ENCODE peak calls at places on chromosomes 4 and X, in seven cellular contexts. H is A549, S is HepG2, O is tibial nerve, B is suprapubic skin, A is stomach, C is ovary. K is an unnamed sample.

GRCh38 chrX:17787557-17787956 is 50.3 kb downstream of the SCML1 start:
- DNase-seq in H (no peak), S (no peak), O (no peak), B (no peak), A (no peak), C (no peak), K (no peak)

GRCh38 chrX:7074135-7074907 is 73.2 kb upstream of the STS start:
- DNase-seq in H (no peak), S (no peak), O (no peak), B (no peak), A (peak; percentile 63), C (no peak), K (no peak)

GRCh38 chr4:98092833-98093439 is 50.3 kb downstream of the STPG2 start:
- DNase-seq in H (peak; percentile 19), S (peak; percentile 9), O (no peak), B (no peak), A (no peak), C (no peak), K (no peak)

GRCh38 chrX:35276115-35276514 is 333.5 kb downstream of the FAM47B start:
- DNase-seq in H (no peak), S (no peak), O (no peak), B (no peak), A (no peak), C (no peak), K (no peak)

GRCh38 chrX:40418413-40419195 is 162.2 kb upstream of the ATP6AP2 start:
- DNase-seq in H (no peak), S (no peak), O (no peak), B (no peak), A (no peak), C (no peak), K (no peak)

GRCh38 chr4:119729815-119730643 is 101.4 kb upstream of the PDE5A start:
- DNase-seq in H (peak; percentile 76), S (peak; percentile 68), O (no peak), B (no peak), A (peak; percentile 55), C (no peak), K (no peak)

GRCh38 chr4:80024335-80024734 is 48.7 kb downstream of the ANTXR2 start:
- DNase-seq in H (no peak), S (no peak), O (no peak), B (no peak), A (no peak), C (no peak), K (no peak)

GRCh38 chrX:9532349-9532748 is 67.5 kb downstream of the TBL1X start:
- DNase-seq in H (no peak), S (no peak), O (no peak), B (no peak), A (no peak), C (peak; percentile 70), K (peak; percentile 77)

GRCh38 chrX:10855845-10856244 is 235.5 kb upstream of the MID1 start:
- DNase-seq in H (no peak), S (no peak), O (no peak), B (no peak), A (no peak), C (no peak), K (no peak)

GRCh38 chrX:30153881-30154260 is 61.5 kb upstream of the MAGEB2 start:
- DNase-seq in H (no peak), S (no peak), O (no peak), B (no peak), A (no peak), C (no peak), K (no peak)

GRCh38 chr4:82499705-82500104 is 62.1 kb downstream of the TMEM150C start:
- DNase-seq in H (no peak), S (no peak), O (no peak), B (no peak), A (no peak), C (no peak), K (no peak)

GRCh38 chr4:80731436-80731835 is 299.1 kb upstream of the BMP3 start:
- DNase-seq in H (no peak), S (no peak), O (no peak), B (no peak), A (no peak), C (no peak), K (no peak)

GRCh38 chr4:41975341-41975740 is 6.2 kb upstream of the DCAF4L1 start:
- DNase-seq in H (no peak), S (no peak), O (no peak), B (no peak), A (no peak), C (no peak), K (no peak)

DNA sequence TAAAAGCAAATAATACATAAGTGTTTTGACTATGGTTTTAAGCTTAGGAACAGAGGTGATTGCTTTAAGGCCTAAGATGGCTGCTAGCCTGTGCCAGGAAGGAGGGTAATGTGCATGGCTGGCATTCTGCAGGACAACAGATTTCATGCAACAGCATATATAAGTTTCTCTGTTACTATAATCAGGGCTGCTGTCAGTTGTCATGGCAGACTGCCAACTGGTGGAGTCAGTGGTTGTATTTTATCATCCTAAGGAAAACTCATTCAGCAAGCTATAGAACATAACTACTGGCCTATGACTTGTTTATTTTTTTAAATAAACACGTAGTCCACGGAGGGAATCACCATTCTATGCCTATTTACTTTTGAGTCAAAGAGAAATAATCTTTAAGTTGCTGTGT is 77.7 kb upstream of the DCAF8L1 start:
- DNase-seq in H (no peak), S (no peak), O (no peak), B (no peak), A (no peak), C (no peak), K (no peak)
- H3K27ac ChIP-seq in H (no peak overlapping the region), S (no peak overlapping the region), O (no peak overlapping the region), B (no peak overlapping the region), A (no peak overlapping the region), C (no peak overlapping the region), K (no peak overlapping the region)

GRCh38 chrX:43682726-43683125 is 26.6 kb downstream of the MAOA start:
- DNase-seq in H (no peak), S (no peak), O (no peak), B (no peak), A (no peak), C (no peak), K (no peak)

GRCh38 chrX:43679058-43679457 is 23.0 kb downstream of the MAOA start:
- DNase-seq in H (no peak), S (no peak), O (no peak), B (no peak), A (no peak), C (no peak), K (no peak)

GRCh38 chrX:43679778-43680177 is 23.7 kb downstream of the MAOA start:
- DNase-seq in H (no peak), S (no peak), O (no peak), B (no peak), A (no peak), C (no peak), K (no peak)

GRCh38 chrX:43677993-43678392 is 21.9 kb downstream of the MAOA start:
- DNase-seq in H (no peak), S (no peak), O (no peak), B (no peak), A (peak; percentile 32), C (no peak), K (no peak)

DNA sequence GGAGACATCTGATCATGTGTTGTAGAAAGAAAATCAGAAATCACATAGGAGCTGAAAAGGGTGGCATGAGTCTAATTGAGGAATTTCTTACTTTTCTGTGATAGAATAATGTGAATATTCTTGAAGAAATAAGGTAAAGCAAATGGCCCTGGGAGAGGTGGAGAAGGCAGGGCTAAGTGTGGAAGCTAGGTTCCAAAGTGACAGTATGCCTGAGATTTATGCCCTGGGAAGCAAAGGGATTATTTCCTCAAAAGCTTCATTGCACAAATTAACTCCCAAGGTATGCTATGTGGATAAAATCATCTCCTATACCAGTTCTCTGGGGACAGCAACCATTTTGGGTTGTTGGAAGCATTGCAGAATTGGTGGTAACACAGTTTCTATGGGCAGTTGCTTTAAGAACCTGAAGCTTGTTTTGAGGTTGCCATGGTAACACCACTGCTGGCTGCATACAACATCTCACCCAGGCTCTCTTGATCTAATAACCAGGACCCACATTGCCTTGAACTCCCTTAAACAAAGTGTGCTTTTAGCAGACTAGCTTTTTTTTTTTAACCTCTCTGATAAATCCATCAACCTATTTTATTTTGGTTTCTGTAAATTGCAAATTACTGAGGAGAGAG is 21.0 kb downstream of the MAOA start:
- DNase-seq in H (peak; percentile 58), S (peak; percentile 77), O (no peak), B (no peak), A (no peak), C (no peak), K (no peak)
- TF ChIP-seq EP300 in H (no peak), S (no peak), O (no peak), B (no peak), A (no peak), C (no peak), K (no peak)

DNA sequence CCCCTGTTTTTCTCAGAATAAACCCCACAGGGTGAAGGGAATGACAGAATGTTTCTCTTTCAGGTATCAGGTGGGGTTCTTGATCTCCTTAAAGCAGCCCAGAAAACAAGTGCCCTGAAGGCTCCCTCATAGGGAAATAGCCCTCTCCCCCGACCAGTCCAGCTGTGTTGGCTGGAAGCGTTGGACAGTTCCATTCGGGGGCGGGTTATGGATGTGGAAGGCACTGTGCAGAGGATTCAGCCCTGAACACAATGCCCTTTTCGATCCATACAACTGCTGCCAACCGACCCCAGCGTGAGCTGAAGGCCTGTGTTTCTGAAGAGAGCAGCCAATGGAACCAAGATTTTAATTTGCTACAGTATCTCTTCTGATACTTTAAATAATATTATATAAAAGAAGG is 41.5 kb downstream of the SEL1L3 start:
- DNase-seq in H (no peak), S (no peak), O (no peak), B (no peak), A (no peak), C (no peak), K (no peak)
- H3K27ac ChIP-seq in H (no peak overlapping the region), S (no peak overlapping the region), O (no peak overlapping the region), B (no peak overlapping the region), A (no peak overlapping the region), C (no peak overlapping the region), K (no peak overlapping the region)

GRCh38 chr4:17117746-17118145 is 219.3 kb upstream of the LDB2 start:
- DNase-seq in H (no peak), S (no peak), O (no peak), B (no peak), A (no peak), C (no peak), K (no peak)
- TF ChIP-seq EP300 in H (no peak), S (no peak), O (no peak), B (no peak), A (no peak), C (no peak), K (no peak)

GRCh38 chrX:44343412-44343942 is at the start of gene EFHC2:
- DNase-seq in H (peak; percentile 6), S (no peak), O (peak; percentile 9), B (peak; percentile 70), A (peak; percentile 34), C (peak; percentile 57), K (peak; percentile 63)
- H3K27ac ChIP-seq in H (peak within 1 kb of the TSS; percentile 87), S (no peak within 1 kb of the TSS), O (peak within 1 kb of the TSS; percentile 63), B (peak within 1 kb of the TSS; percentile 59), A (no peak within 1 kb of the TSS), C (peak within 1 kb of the TSS; percentile 17), K (peak within 1 kb of the TSS; percentile 53)

GRCh38 chr4:171676555-171677215 is 136.5 kb upstream of the GALNTL6 start:
- DNase-seq in H (no peak), S (no peak), O (no peak), B (no peak), A (no peak), C (no peak), K (no peak)
- TF ChIP-seq EP300 in H (no peak), S (no peak), O (no peak), B (no peak), A (no peak), C (no peak), K (no peak)

K was measured in sigmoid colon.